ENCODE peak calls at places on chromosome 20, in six cellular contexts. T, B, K, Q, U and S are unnamed samples.

GRCh38 chr20:8447262-8448120 is 315.4 kb downstream of the PLCB1 start:
- DNase-seq in K (no peak), B (peak; percentile 64), U (no peak), Q (no peak), T (no peak), S (no peak)

GRCh38 chr20:41654884-41655283 is 36.7 kb upstream of the CHD6 start:
- DNase-seq in K (no peak), Q (no peak), T (no peak), B (peak; percentile 32), U (peak; percentile 71), S (no peak)

GRCh38 chr20:58571942-58572666 is 56.9 kb upstream of the APCDD1L start:
- DNase-seq in T (no peak), K (no peak), U (no peak), B (no peak), Q (no peak), S (no peak)

GRCh38 chr20:24567508-24567907 is 98.1 kb downstream of the SYNDIG1 start:
- DNase-seq in T (no peak), K (no peak), Q (no peak), B (no peak), U (no peak), S (no peak)

GRCh38 chr20:3103369-3104032 is 19.0 kb upstream of the AVP start:
- DNase-seq in U (no peak), B (no peak), T (no peak), Q (no peak), K (no peak), S (no peak)

GRCh38 chr20:45972500-45973183 is 639 bp upstream of the ZNF335 start:
- DNase-seq in B (no peak), U (no peak), K (no peak), Q (no peak), T (no peak), S (no peak)

GRCh38 chr20:63980317-63980805 is 571 bp upstream of the PRPF6 start:
- DNase-seq in K (peak; percentile 31), B (no peak), U (peak; percentile 10), Q (no peak), T (no peak), S (no peak)

GRCh38 chr20:51378171-51378928 is 164.2 kb downstream of the NFATC2 start:
- DNase-seq in K (no peak), B (no peak), T (no peak), U (peak; percentile 38), Q (no peak), S (no peak)

GRCh38 chr20:17701826-17702225 is 2.1 kb downstream of the BANF2 start:
- DNase-seq in Q (no peak), T (no peak), U (no peak), B (no peak), K (no peak), S (no peak)

GRCh38 chr20:13325033-13325432 is 104.0 kb downstream of the ISM1 start:
- DNase-seq in B (no peak), T (peak; percentile 43), U (peak; percentile 38), Q (no peak), K (no peak), S (no peak)

GRCh38 chr20:7015257-7015656 is 247.8 kb downstream of the BMP2 start:
- DNase-seq in T (no peak), U (peak; percentile 81), K (no peak), B (no peak), Q (no peak), S (no peak)